ENCODE peak calls at places on chromosomes 13 and 19, in five cellular contexts. G, C, J, R and L are unnamed samples.

GRCh38 chr13:71290963-71291937 is 575.8 kb downstream of the DACH1 start:
- DNase-seq in G (no peak), C (no peak), R (peak), J (no peak), L (no peak)

GRCh38 chr13:109844396-109844795 is 58.0 kb upstream of the IRS2 start:
- DNase-seq in R (no peak), G (no peak), J (no peak), C (no peak), L (no peak)

GRCh38 chr19:51145926-51146493 is 3.9 kb downstream of the SIGLEC7 start:
- DNase-seq in R (no peak), C (no peak), J (no peak), G (no peak), L (no peak)

GRCh38 chr13:82720961-82721360 is 1161.3 kb downstream of the SLITRK1 start:
- DNase-seq in G (no peak), J (no peak), R (no peak), C (no peak), L (no peak)

GRCh38 chr13:29449726-29450125 is 145.8 kb downstream of the SLC7A1 start:
- DNase-seq in C (no peak), R (no peak), J (no peak), G (no peak), L (no peak)

GRCh38 chr13:101398920-101399319 is 17.4 kb downstream of the NALCN start:
- DNase-seq in R (no peak), C (no peak), G (no peak), J (no peak), L (no peak)

GRCh38 chr13:113656015-113656588 is 1.9 kb downstream of the ATP4B start:
- DNase-seq in G (no peak), C (no peak), R (no peak), J (peak), L (no peak)

GRCh38 chr13:24161010-24161775 is 673 bp downstream of the SPATA13 start:
- DNase-seq in R (peak), G (no peak), C (no peak), J (peak), L (peak)

GRCh38 chr13:49371943-49372636 is 71.8 kb downstream of the CAB39L start:
- DNase-seq in J (no peak), G (no peak), C (no peak), R (no peak), L (no peak)

GRCh38 chr13:59534806-59535205 is 628.9 kb downstream of the DIAPH3 start:
- DNase-seq in J (no peak), R (no peak), G (no peak), C (no peak), L (no peak)

GRCh38 chr13:109743706-109744453 is 42.5 kb downstream of the IRS2 start:
- DNase-seq in J (no peak), G (no peak), C (peak), R (peak), L (no peak)

GRCh38 chr13:80363890-80364503 is 23.1 kb upstream of the SPRY2 start:
- DNase-seq in J (no peak), R (peak), C (no peak), G (no peak), L (no peak)

GRCh38 chr19:34733266-34733825 is 697 bp upstream of the ZNF181 start:
- DNase-seq in G (no peak), C (no peak), J (peak), R (peak), L (no peak)

GRCh38 chr19:32817252-32817912 is 52.2 kb downstream of the SLC7A9 start:
- DNase-seq in G (no peak), J (no peak), R (no peak), C (no peak), L (no peak)

GRCh38 chr13:45584816-45585215 is 30.7 kb downstream of the ERICH6B start:
- DNase-seq in J (no peak), C (no peak), G (peak), R (peak), L (no peak)

GRCh38 chr19:58395220-58395978 is at the start of gene RNF225:
- DNase-seq in C (no peak), G (no peak), J (peak), R (peak), L (peak)

GRCh38 chr13:114004416-114005205 is 30.7 kb upstream of the C13orf46 start:
- DNase-seq in G (no peak), R (no peak), J (no peak), C (no peak), L (no peak)

GRCh38 chr13:40352807-40353562 is 313.5 kb downstream of the FOXO1 start:
- DNase-seq in G (no peak), J (no peak), R (no peak), C (no peak), L (no peak)

GRCh38 chr13:110300090-110300815 is 6.7 kb downstream of the COL4A1 start:
- DNase-seq in J (no peak), C (no peak), R (no peak), G (no peak), L (no peak)

GRCh38 chr13:98239156-98240076 is 62.3 kb upstream of the RNF113B start:
- DNase-seq in R (no peak), G (no peak), J (peak), C (no peak), L (peak)

GRCh38 chr19:47863514-47863936 is 4.5 kb downstream of the TPRX2 start:
- DNase-seq in J (peak), G (peak), C (peak), R (peak), L (peak)

GRCh38 chr19:42270346-42271044 is 1.4 kb downstream of the CIC start:
- DNase-seq in G (no peak), C (no peak), J (no peak), R (peak), L (no peak)

GRCh38 chr19:15417699-15418098 is 1.1 kb downstream of the AKAP8L start:
- DNase-seq in C (no peak), G (no peak), R (no peak), J (no peak), L (no peak)

GRCh38 chr13:29743229-29743786 is 107.1 kb downstream of the UBL3 start:
- DNase-seq in R (no peak), J (no peak), G (no peak), C (no peak), L (no peak)

GRCh38 chr19:40976134-40976533 is 14.9 kb upstream of the CYP2B6 start:
- DNase-seq in G (no peak), R (no peak), C (no peak), J (no peak), L (no peak)

GRCh38 chr19:6213696-6214585 is 65.8 kb downstream of the MLLT1 start:
- DNase-seq in R (no peak), G (no peak), C (no peak), J (no peak), L (no peak)

DNA sequence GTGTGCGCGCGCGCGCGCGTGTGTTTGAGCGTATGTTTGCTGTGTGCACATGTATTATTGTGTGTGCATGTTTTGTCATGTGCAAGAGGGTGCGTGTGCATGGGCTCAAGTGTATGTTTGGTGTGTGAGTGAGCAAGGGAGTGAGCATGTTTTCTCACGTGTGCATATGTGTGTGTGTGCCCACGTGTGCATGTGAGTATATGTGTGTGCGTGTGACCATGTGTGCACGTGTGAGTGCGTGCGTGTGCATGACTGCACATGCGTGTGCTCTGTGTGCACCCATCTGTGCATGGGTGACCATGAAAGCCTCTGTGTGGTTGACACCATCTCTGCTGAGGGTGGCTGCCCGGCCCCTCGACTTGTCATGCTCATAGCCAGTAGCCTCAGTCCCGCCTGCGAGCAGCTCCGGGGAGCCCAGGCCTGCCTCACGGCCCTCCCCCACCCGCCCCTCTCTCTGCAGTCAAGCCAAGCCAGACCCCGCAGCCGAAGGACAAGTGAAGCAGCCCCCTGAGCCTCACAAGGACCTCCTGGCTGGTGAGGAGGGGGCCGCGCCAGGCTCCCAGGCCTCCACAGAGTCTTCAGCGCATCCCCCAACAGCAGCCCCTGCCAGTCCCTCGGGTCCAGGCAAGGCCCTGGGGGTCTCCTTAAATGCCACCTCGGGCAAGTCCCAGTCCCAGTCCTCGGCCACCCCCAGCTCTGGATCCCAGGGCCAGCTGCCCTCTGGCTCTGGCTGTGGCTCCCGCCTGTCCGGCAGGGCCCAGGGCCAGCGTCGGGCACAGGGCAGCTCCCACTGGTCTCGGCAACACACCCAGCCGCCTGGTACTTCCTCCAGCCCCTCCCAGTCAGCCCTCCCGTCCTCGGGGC is 6.0 kb downstream of the REEP6 start:
- DNase-seq in G (no peak), C (no peak), R (no peak), J (no peak), L (no peak)
- TF ChIP-seq MAX in G (no peak), C (no peak), R (no peak), J (no peak), L (no peak)

GRCh38 chr19:44071824-44072542 is at the start of gene ZNF284:
- DNase-seq in R (peak), J (peak), G (no peak), C (peak), L (peak)
- TF ChIP-seq MAX in R (no peak), J (no peak), G (no peak), C (peak), L (peak)

GRCh38 chr19:17183271-17183757 is 31.8 kb upstream of the USE1 start:
- DNase-seq in C (no peak), R (peak), J (no peak), G (no peak), L (no peak)

GRCh38 chr19:17183858-17184271 is 31.3 kb upstream of the USE1 start:
- DNase-seq in C (no peak), G (no peak), J (no peak), R (peak), L (no peak)

GRCh38 chr19:17180997-17181702 is 34.0 kb upstream of the USE1 start:
- DNase-seq in G (no peak), C (no peak), R (no peak), J (peak), L (no peak)

GRCh38 chr19:17185590-17185989 is 29.6 kb upstream of the USE1 start:
- DNase-seq in C (no peak), R (no peak), G (no peak), J (no peak), L (no peak)

DNA sequence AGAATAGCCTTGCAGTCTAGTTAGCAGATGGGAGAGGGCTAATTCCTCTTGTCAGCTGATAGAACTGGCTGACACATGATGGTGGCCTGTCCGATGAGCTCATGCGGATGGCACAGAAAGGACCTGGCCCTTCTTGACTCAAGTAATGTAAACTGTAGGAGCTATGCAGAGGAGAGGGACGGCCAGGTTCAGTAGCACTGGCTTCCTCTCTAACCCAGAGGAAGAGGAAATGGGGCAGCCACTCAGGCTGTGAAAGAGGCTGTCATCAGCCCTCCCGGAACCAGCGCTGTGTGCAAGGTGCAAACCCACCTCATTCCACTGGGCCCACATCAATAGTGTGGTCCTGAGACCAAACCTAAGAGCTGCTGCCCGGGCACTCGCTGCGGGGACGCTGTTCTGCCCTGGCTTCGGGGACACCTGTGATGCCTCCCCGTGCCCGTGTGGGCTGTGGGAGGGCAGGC is 30.7 kb upstream of the USE1 start:
- DNase-seq in R (no peak), J (no peak), G (no peak), C (no peak), L (no peak)
- TF ChIP-seq MAX in R (no peak), J (no peak), G (no peak), C (no peak), L (no peak)

GRCh38 chr19:1492474-1493006 is 1.6 kb downstream of the REEP6 start:
- DNase-seq in R (no peak), C (no peak), G (no peak), J (no peak), L (no peak)
- TF ChIP-seq MAX in R (no peak), C (no peak), G (no peak), J (no peak), L (no peak)

DNA sequence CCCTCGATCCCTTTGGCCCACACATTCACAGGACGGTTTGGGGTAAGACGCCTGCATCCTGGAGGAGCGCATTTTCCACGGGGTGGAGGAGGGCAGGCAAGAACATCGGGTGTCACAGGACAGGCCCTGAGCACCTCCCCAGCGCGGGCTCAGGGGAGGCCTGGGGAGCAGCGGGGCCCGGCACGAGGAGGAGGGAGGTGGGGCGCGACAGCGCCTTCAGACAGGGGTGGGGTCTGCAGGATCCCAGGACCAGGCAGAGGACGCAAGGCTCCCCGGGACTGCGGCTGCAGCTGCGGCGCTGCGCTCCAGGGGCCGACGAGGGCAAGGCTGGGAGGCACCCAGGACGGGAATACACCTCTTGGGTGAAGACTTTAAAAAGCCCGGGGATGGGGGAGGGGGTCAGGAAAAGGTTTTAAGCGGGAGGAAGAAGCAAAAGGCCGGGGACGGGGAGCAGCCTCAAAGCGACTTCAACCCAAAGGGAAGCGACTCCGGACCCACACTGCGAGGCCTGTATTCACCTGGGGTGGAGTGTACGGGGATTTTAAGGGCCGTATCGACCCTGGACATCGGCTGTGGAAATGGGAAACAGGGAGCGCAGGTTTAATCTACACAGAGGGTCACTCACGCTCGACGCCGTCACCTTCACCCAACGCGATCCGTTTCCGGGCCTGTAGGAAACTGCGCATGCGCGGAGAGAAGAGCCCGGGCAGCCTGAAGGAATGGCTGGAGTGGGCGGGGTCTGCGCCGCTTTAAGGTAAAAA is at the start of gene ZNF415:
- DNase-seq in J (peak), C (no peak), G (no peak), R (no peak), L (peak)
- TF ChIP-seq MAX in J (peak), C (no peak), G (no peak), R (no peak), L (peak)

GRCh38 chr19:4556574-4557185 is 2.8 kb downstream of the SEMA6B start:
- DNase-seq in C (peak), J (peak), R (peak), G (peak), L (peak)
- TF ChIP-seq MAX in C (no peak), J (no peak), R (no peak), G (no peak), L (no peak)

DNA sequence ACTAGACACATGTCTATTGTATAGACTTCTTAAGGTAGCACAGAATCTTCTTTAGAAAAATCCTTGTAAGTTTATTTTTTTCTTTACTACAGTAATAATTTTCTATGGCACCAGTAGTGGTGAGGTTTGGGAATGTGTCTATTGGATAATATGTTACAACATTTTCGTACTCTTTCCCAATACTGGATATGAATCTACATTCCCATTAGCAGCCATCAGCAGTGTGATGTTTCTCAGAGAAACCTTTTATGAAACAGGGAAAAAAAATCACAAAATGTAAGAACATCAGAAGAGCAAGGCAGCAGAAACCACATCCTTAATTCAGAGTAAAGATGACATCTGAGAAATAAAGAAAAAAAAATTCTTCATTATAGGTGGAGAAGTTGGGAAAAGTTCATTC is 83.3 kb downstream of the POSTN start:
- DNase-seq in R (no peak), J (no peak), G (no peak), C (no peak), L (no peak)
- TF ChIP-seq MAX in R (no peak), J (no peak), G (no peak), C (no peak), L (no peak)

GRCh38 chr19:1027020-1027952 is 878 bp downstream of the CNN2 start:
- DNase-seq in C (no peak), J (no peak), G (no peak), R (peak), L (no peak)
- TF ChIP-seq MAX in C (no peak), J (no peak), G (no peak), R (no peak), L (no peak)